ENCODE peak calls at places on chromosomes 4 and X, in six cellular contexts. One of them, this sample, is unnamed.
A peak's percentile ranks its signal among the peaks of the same experiment; 100 is the strongest.

GRCh38 chrX:31429915-31430314 is 358.1 kb upstream of the FTHL17 start:
- DNase-seq in left ventricle myocardium inferior: no peak
- DNase-seq in endothelial cell of umbilical vein: no peak
- DNase-seq in right atrium auricular region: no peak
- DNase-seq in HCT116: no peak
- DNase-seq in Caco-2: no peak
- DNase-seq in this sample: no peak

GRCh38 chrX:150753968-150754367 is 60.8 kb downstream of the MTMR1 start:
- DNase-seq in HCT116: no peak
- DNase-seq in right atrium auricular region: no peak
- DNase-seq in left ventricle myocardium inferior: no peak
- DNase-seq in endothelial cell of umbilical vein: no peak
- DNase-seq in Caco-2: no peak
- DNase-seq in this sample: no peak

GRCh38 chr4:47639531-47639930 is 154.5 kb downstream of the ATP10D start:
- DNase-seq in HCT116: peak; percentile 6
- DNase-seq in left ventricle myocardium inferior: no peak
- DNase-seq in Caco-2: no peak
- DNase-seq in endothelial cell of umbilical vein: peak; percentile 8
- DNase-seq in right atrium auricular region: no peak
- DNase-seq in this sample: no peak

GRCh38 chrX:2650865-2651264 is 40.2 kb upstream of the CD99 start:
- DNase-seq in endothelial cell of umbilical vein: peak; percentile 86
- DNase-seq in HCT116: no peak
- DNase-seq in Caco-2: no peak
- DNase-seq in right atrium auricular region: no peak
- DNase-seq in left ventricle myocardium inferior: no peak
- DNase-seq in this sample: no peak

GRCh38 chr4:70705856-70706461 is 15.8 kb upstream of the RUFY3 start:
- DNase-seq in left ventricle myocardium inferior: no peak
- DNase-seq in HCT116: no peak
- DNase-seq in endothelial cell of umbilical vein: peak; percentile 67
- DNase-seq in Caco-2: no peak
- DNase-seq in right atrium auricular region: no peak
- DNase-seq in this sample: no peak

GRCh38 chrX:112714357-112714918 is 34.7 kb upstream of the LHFPL1 start:
- DNase-seq in right atrium auricular region: no peak
- DNase-seq in left ventricle myocardium inferior: no peak
- DNase-seq in HCT116: no peak
- DNase-seq in Caco-2: no peak
- DNase-seq in endothelial cell of umbilical vein: no peak
- DNase-seq in this sample: no peak

GRCh38 chrX:96004386-96004785 is 680.3 kb upstream of the DIAPH2 start:
- DNase-seq in endothelial cell of umbilical vein: peak; percentile 84
- DNase-seq in HCT116: no peak
- DNase-seq in right atrium auricular region: no peak
- DNase-seq in left ventricle myocardium inferior: no peak
- DNase-seq in Caco-2: no peak
- DNase-seq in this sample: no peak

GRCh38 chr4:186203391-186203802 is 12.0 kb downstream of the CYP4V2 start:
- DNase-seq in HCT116: no peak
- DNase-seq in Caco-2: no peak
- DNase-seq in endothelial cell of umbilical vein: peak; percentile 23
- DNase-seq in right atrium auricular region: no peak
- DNase-seq in left ventricle myocardium inferior: no peak
- DNase-seq in this sample: no peak

GRCh38 chr4:94532016-94532789 is 80.5 kb downstream of the PDLIM5 start:
- DNase-seq in HCT116: peak; percentile 68
- DNase-seq in Caco-2: no peak
- DNase-seq in left ventricle myocardium inferior: no peak
- DNase-seq in endothelial cell of umbilical vein: no peak
- DNase-seq in right atrium auricular region: no peak
- DNase-seq in this sample: no peak

GRCh38 chr4:127586922-127587571 is 45.7 kb upstream of the INTU start:
- DNase-seq in Caco-2: peak; percentile 49
- DNase-seq in endothelial cell of umbilical vein: peak; percentile 16
- DNase-seq in HCT116: peak; percentile 38
- DNase-seq in right atrium auricular region: no peak
- DNase-seq in left ventricle myocardium inferior: no peak
- DNase-seq in this sample: no peak

GRCh38 chr4:71635094-71635493 is 148.8 kb downstream of the GC start:
- DNase-seq in Caco-2: no peak
- DNase-seq in endothelial cell of umbilical vein: no peak
- DNase-seq in left ventricle myocardium inferior: no peak
- DNase-seq in HCT116: no peak
- DNase-seq in right atrium auricular region: no peak
- DNase-seq in this sample: no peak

GRCh38 chr4:183099537-183100297 is 660 bp downstream of the WWC2 start:
- DNase-seq in HCT116: no peak
- DNase-seq in right atrium auricular region: no peak
- DNase-seq in left ventricle myocardium inferior: peak; percentile 36
- DNase-seq in endothelial cell of umbilical vein: peak; percentile 38
- DNase-seq in Caco-2: peak; percentile 76
- DNase-seq in this sample: peak; percentile 30

GRCh38 chr4:26723216-26723615 is 137.4 kb upstream of the STIM2 start:
- DNase-seq in Caco-2: no peak
- DNase-seq in left ventricle myocardium inferior: no peak
- DNase-seq in endothelial cell of umbilical vein: no peak
- DNase-seq in HCT116: no peak
- DNase-seq in right atrium auricular region: no peak
- DNase-seq in this sample: no peak

GRCh38 chr4:100049872-100050271 is 99.8 kb upstream of the H2AZ1 start:
- DNase-seq in Caco-2: no peak
- DNase-seq in HCT116: no peak
- DNase-seq in right atrium auricular region: no peak
- DNase-seq in endothelial cell of umbilical vein: no peak
- DNase-seq in left ventricle myocardium inferior: no peak
- DNase-seq in this sample: no peak

GRCh38 chrX:49165901-49166881 is 3.6 kb downstream of the MAGIX start:
- DNase-seq in left ventricle myocardium inferior: peak; percentile 80
- DNase-seq in HCT116: peak; percentile 85
- DNase-seq in right atrium auricular region: peak; percentile 71
- DNase-seq in endothelial cell of umbilical vein: peak; percentile 66
- DNase-seq in Caco-2: no peak
- DNase-seq in this sample: peak; percentile 83

GRCh38 chr4:73662709-73663546 is 42.7 kb upstream of the RASSF6 start:
- DNase-seq in Caco-2: no peak
- DNase-seq in endothelial cell of umbilical vein: peak; percentile 76
- DNase-seq in right atrium auricular region: no peak
- DNase-seq in HCT116: peak; percentile 21
- DNase-seq in left ventricle myocardium inferior: no peak
- DNase-seq in this sample: no peak

GRCh38 chr4:67751260-67751659 is 2.9 kb downstream of the GNRHR start:
- DNase-seq in right atrium auricular region: no peak
- DNase-seq in Caco-2: no peak
- DNase-seq in endothelial cell of umbilical vein: peak; percentile 6
- DNase-seq in left ventricle myocardium inferior: no peak
- DNase-seq in HCT116: no peak
- DNase-seq in this sample: no peak

GRCh38 chrX:64352084-64352483 is 43.2 kb downstream of the MTMR8 start:
- DNase-seq in left ventricle myocardium inferior: no peak
- DNase-seq in right atrium auricular region: no peak
- DNase-seq in Caco-2: no peak
- DNase-seq in endothelial cell of umbilical vein: no peak
- DNase-seq in HCT116: no peak
- DNase-seq in this sample: no peak

GRCh38 chr4:101158136-101158485 is 189.2 kb downstream of the PPP3CA start:
- DNase-seq in Caco-2: no peak
- DNase-seq in left ventricle myocardium inferior: no peak
- DNase-seq in HCT116: no peak
- DNase-seq in endothelial cell of umbilical vein: no peak
- DNase-seq in right atrium auricular region: no peak
- DNase-seq in this sample: no peak

DNA sequence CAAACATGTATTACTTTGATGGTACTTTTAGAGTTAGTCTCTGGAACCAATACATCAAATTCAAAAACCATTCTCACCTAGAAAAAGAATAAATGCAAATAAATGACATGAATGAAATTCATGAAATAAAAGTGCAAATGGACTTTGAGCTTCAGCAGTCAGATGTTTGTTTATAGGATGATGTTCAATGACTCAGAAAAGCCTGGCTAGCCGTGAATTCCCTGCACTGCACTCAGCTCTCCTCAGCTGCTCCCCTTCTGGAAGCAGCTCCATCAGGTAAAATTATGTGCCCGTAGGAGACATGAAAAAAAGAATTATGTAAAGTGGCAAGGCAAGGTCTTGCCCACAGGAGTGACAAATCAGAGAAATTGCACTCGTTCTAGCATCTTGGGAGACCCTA is 390.6 kb downstream of the GPM6A start:
- DNase-seq in right atrium auricular region: no peak
- DNase-seq in Caco-2: no peak
- DNase-seq in left ventricle myocardium inferior: no peak
- DNase-seq in HCT116: no peak
- DNase-seq in endothelial cell of umbilical vein: no peak
- DNase-seq in this sample: no peak
- TF ChIP-seq CTCF in right atrium auricular region: no peak
- TF ChIP-seq CTCF in Caco-2: no peak
- TF ChIP-seq CTCF in left ventricle myocardium inferior: no peak
- TF ChIP-seq CTCF in HCT116: no peak
- TF ChIP-seq CTCF in endothelial cell of umbilical vein: no peak
- TF ChIP-seq CTCF in this sample: no peak

DNA sequence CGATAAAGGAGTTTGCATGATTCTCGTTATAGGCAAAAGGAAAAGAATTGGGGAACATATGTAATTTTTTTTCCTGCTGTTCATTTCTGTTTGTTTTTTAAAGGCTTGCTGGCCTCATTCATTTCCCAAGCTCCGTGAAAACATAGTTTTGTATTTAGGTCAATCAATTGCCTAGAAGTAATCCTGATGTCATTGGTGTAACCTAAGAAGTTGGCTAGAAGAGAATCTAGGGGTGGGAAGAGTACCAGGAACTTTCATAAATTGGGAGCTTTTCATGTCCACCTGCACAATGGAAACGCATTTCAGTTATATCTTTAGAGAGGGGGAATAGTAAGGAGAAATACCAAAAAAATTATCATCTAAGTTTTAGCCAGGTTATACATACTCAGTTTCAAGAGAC is 3.8 kb downstream of the RAPGEF2 start:
- DNase-seq in left ventricle myocardium inferior: no peak
- DNase-seq in endothelial cell of umbilical vein: peak; percentile 47
- DNase-seq in HCT116: no peak
- DNase-seq in right atrium auricular region: no peak
- DNase-seq in Caco-2: no peak
- DNase-seq in this sample: no peak
- H3K36me3 ChIP-seq in left ventricle myocardium inferior: no peaks in the 10 kb centered on the region
- H3K36me3 ChIP-seq in endothelial cell of umbilical vein: no peaks in the 10 kb centered on the region
- H3K36me3 ChIP-seq in HCT116: no peaks in the 10 kb centered on the region
- H3K36me3 ChIP-seq in right atrium auricular region: no peaks in the 10 kb centered on the region
- H3K36me3 ChIP-seq in Caco-2: no peaks in the 10 kb centered on the region
- H3K36me3 ChIP-seq in this sample: no peaks in the 10 kb centered on the region

GRCh38 chr4:40303751-40304150 is 31.4 kb upstream of the CHRNA9 start:
- DNase-seq in HCT116: no peak
- DNase-seq in Caco-2: no peak
- DNase-seq in left ventricle myocardium inferior: no peak
- DNase-seq in endothelial cell of umbilical vein: no peak
- DNase-seq in right atrium auricular region: no peak
- DNase-seq in this sample: no peak

GRCh38 chr4:40306991-40307390 is 28.1 kb upstream of the CHRNA9 start:
- DNase-seq in HCT116: no peak
- DNase-seq in Caco-2: no peak
- DNase-seq in endothelial cell of umbilical vein: no peak
- DNase-seq in left ventricle myocardium inferior: no peak
- DNase-seq in right atrium auricular region: no peak
- DNase-seq in this sample: no peak

GRCh38 chr4:40306203-40306602 is 28.9 kb upstream of the CHRNA9 start:
- DNase-seq in right atrium auricular region: no peak
- DNase-seq in left ventricle myocardium inferior: no peak
- DNase-seq in HCT116: no peak
- DNase-seq in Caco-2: no peak
- DNase-seq in endothelial cell of umbilical vein: no peak
- DNase-seq in this sample: no peak

GRCh38 chr4:40307627-40308497 is 27.3 kb upstream of the CHRNA9 start:
- DNase-seq in right atrium auricular region: no peak
- DNase-seq in endothelial cell of umbilical vein: no peak
- DNase-seq in left ventricle myocardium inferior: peak; percentile 18
- DNase-seq in HCT116: no peak
- DNase-seq in Caco-2: no peak
- DNase-seq in this sample: peak; percentile 33

GRCh38 chr4:40305329-40306193 is 29.6 kb upstream of the CHRNA9 start:
- DNase-seq in endothelial cell of umbilical vein: no peak
- DNase-seq in right atrium auricular region: no peak
- DNase-seq in Caco-2: no peak
- DNase-seq in left ventricle myocardium inferior: no peak
- DNase-seq in HCT116: no peak
- DNase-seq in this sample: no peak
- H3K4me1 ChIP-seq in endothelial cell of umbilical vein: peaks cover 2% of the 10 kb centered on the region
- H3K4me1 ChIP-seq in right atrium auricular region: peaks cover 3% of the 10 kb centered on the region
- H3K4me1 ChIP-seq in Caco-2: peaks cover 13% of the 10 kb centered on the region
- H3K4me1 ChIP-seq in left ventricle myocardium inferior: peaks cover 4% of the 10 kb centered on the region
- H3K4me1 ChIP-seq in HCT116: peaks cover 8% of the 10 kb centered on the region
- H3K4me1 ChIP-seq in this sample: peaks cover 49% of the 10 kb centered on the region

DNA sequence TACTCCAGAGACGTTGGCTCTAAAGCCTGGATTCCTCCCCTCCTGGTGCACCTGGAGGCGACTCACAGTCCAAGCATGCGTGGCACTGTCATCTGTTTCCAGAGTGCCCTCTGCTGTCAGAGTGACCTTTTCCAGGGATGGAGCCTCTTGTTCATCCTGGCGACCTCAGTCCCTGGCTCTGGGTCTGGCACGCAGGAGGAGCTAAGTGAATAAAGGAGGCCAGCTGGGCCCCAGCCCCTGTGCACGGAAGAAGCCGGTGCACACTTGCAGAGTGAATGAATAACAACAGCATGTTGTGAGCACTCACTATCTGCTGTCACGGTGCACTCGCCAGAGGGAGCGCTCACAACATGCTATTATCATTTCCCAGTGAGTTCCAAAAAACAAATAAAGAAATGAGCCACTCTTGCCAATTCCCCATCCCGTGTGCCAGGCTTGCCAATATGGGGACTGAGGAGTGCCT is 27.8 kb upstream of the PSAPL1 start:
- DNase-seq in left ventricle myocardium inferior: peak; percentile 27
- DNase-seq in Caco-2: peak; percentile 68
- DNase-seq in HCT116: peak; percentile 27
- DNase-seq in endothelial cell of umbilical vein: no peak
- DNase-seq in right atrium auricular region: no peak
- DNase-seq in this sample: no peak
- TF ChIP-seq CTCF in left ventricle myocardium inferior: peak; percentile 54
- TF ChIP-seq CTCF in Caco-2: peak; percentile 57
- TF ChIP-seq CTCF in HCT116: peak; percentile 27
- TF ChIP-seq CTCF in endothelial cell of umbilical vein: no peak
- TF ChIP-seq CTCF in right atrium auricular region: no peak
- TF ChIP-seq CTCF in this sample: no peak

GRCh38 chr4:138226351-138226750 is 15.8 kb downstream of the SLC7A11 start:
- DNase-seq in HCT116: no peak
- DNase-seq in Caco-2: no peak
- DNase-seq in endothelial cell of umbilical vein: peak; percentile 40
- DNase-seq in right atrium auricular region: no peak
- DNase-seq in left ventricle myocardium inferior: no peak
- DNase-seq in this sample: no peak
- H3K36me3 ChIP-seq in HCT116: no peaks in the 10 kb centered on the region
- H3K36me3 ChIP-seq in Caco-2: no peaks in the 10 kb centered on the region
- H3K36me3 ChIP-seq in endothelial cell of umbilical vein: no peaks in the 10 kb centered on the region
- H3K36me3 ChIP-seq in right atrium auricular region: no peaks in the 10 kb centered on the region
- H3K36me3 ChIP-seq in left ventricle myocardium inferior: no peaks in the 10 kb centered on the region
- H3K36me3 ChIP-seq in this sample: no peaks in the 10 kb centered on the region